ENCODE peak calls at places on chromosomes 7 and 10, in ten cellular contexts. B is stimulated activated CD8-positive, alpha-beta memory T cell treated with anti-CD3 and anti-CD28 coated beads, Interleukin-4, amount 100 ng/mL, for 24 hours; V is kidney epithelial cell; C is aorta; T is right cardiac atrium; R is cardiac fibroblast; L is T-cell; F is body of pancreas; P is CD4-positive, alpha-beta T cell; K is left colon. Q is an unnamed sample.

GRCh38 chr10:35711615-35712411 is 69.7 kb upstream of the FZD8 start:
- DNase-seq in B (no peak), C (no peak), R (no peak), P (no peak), V (no peak), F (no peak), L (no peak), T (no peak), K (no peak), Q (no peak)

GRCh38 chr10:95655571-95656290 is 780 bp downstream of the ALDH18A1 start:
- DNase-seq in C (no peak), F (peak; percentile 14), K (no peak), P (no peak), L (no peak), B (no peak), T (no peak), V (no peak), R (peak; percentile 41), Q (no peak)

GRCh38 chr7:3606436-3606835 is 305.4 kb downstream of the SDK1 start:
- DNase-seq in P (no peak), V (no peak), T (no peak), K (no peak), C (no peak), L (no peak), B (no peak), F (no peak), R (no peak), Q (no peak)

GRCh38 chr10:77961668-77962067 is 35.1 kb upstream of the DLG5 start:
- DNase-seq in P (no peak), R (no peak), V (no peak), F (no peak), B (no peak), C (peak; percentile 16), L (no peak), T (no peak), K (no peak), Q (no peak)

GRCh38 chr10:132110091-132110490 is 44.3 kb downstream of the JAKMIP3 start:
- DNase-seq in C (no peak), F (peak; percentile 2), R (no peak), V (no peak), P (no peak), T (peak; percentile 14), K (no peak), B (no peak), L (no peak), Q (peak; percentile 21)

GRCh38 chr7:50229964-50230363 is 74.6 kb upstream of the IKZF1 start:
- DNase-seq in B (no peak), V (no peak), P (no peak), T (no peak), R (no peak), K (no peak), F (no peak), C (no peak), L (no peak), Q (no peak)

GRCh38 chr7:33869176-33869575 is 36.2 kb upstream of the BMPER start:
- DNase-seq in P (no peak), B (no peak), T (no peak), R (no peak), K (no peak), L (no peak), F (no peak), C (no peak), V (no peak), Q (no peak)

GRCh38 chr7:129607471-129608120 is 3.9 kb upstream of the NRF1 start:
- DNase-seq in F (peak; percentile 42), T (no peak), C (no peak), V (no peak), R (peak; percentile 42), P (peak; percentile 24), L (peak; percentile 37), K (peak; percentile 52), B (no peak), Q (no peak)

GRCh38 chr10:133182190-133182589 is 22.2 kb downstream of the KNDC1 start:
- DNase-seq in R (no peak), F (no peak), V (no peak), K (no peak), B (no peak), T (peak; percentile 2), P (no peak), L (no peak), C (no peak), Q (no peak)

GRCh38 chr10:110547139-110547761 is 20.2 kb upstream of the SMC3 start:
- DNase-seq in R (peak; percentile 83), F (no peak), V (no peak), P (no peak), K (no peak), T (no peak), B (no peak), C (no peak), L (no peak), Q (no peak)

GRCh38 chr7:138442822-138443221 is 17.2 kb upstream of the TRIM24 start:
- DNase-seq in L (no peak), V (no peak), R (no peak), F (no peak), K (no peak), C (no peak), T (no peak), P (no peak), B (no peak), Q (no peak)

GRCh38 chr7:158255558-158255957 is 332.1 kb downstream of the PTPRN2 start:
- DNase-seq in T (no peak), L (no peak), K (no peak), P (no peak), V (no peak), F (no peak), R (no peak), B (no peak), C (no peak), Q (no peak)

GRCh38 chr10:123149162-123149567 is 1.2 kb downstream of the HMX2 start:
- DNase-seq in V (no peak), R (no peak), C (no peak), B (no peak), K (no peak), T (no peak), L (no peak), F (no peak), P (no peak), Q (no peak)

GRCh38 chr7:65475734-65476319 is 102.2 kb downstream of the ZNF92 start:
- DNase-seq in V (peak; percentile 50), C (no peak), R (no peak), F (no peak), L (peak; percentile 11), T (no peak), K (no peak), P (no peak), B (no peak), Q (no peak)

GRCh38 chr7:30924624-30925023 is 13.0 kb downstream of the AQP1 start:
- DNase-seq in P (no peak), T (peak; percentile 3), R (no peak), B (no peak), K (no peak), V (no peak), L (no peak), C (no peak), F (no peak), Q (peak; percentile 9)

GRCh38 chr7:30549933-30550493 is 44.7 kb upstream of the GARS1 start:
- DNase-seq in F (no peak), V (no peak), T (no peak), R (no peak), K (no peak), B (no peak), L (no peak), P (no peak), C (no peak), Q (no peak)

GRCh38 chr10:1635340-1635739 is 102.0 kb downstream of the ADARB2 start:
- DNase-seq in L (no peak), P (no peak), C (no peak), V (no peak), R (no peak), K (no peak), T (no peak), F (no peak), B (no peak), Q (no peak)

GRCh38 chr10:128664729-128665128 is 538.5 kb upstream of the MKI67 start:
- DNase-seq in F (no peak), C (no peak), T (no peak), L (no peak), R (peak; percentile 1), K (no peak), P (no peak), V (no peak), B (no peak), Q (no peak)